ENCODE peak calls at places on chromosome X, in nine cellular contexts. T is endodermal cell; Y is aorta; P is body of pancreas; S is transverse colon; I is NT2/D1; Z is upper lobe of right lung; U is heart left ventricle; Q is CD4-positive, CD25-positive, alpha-beta regulatory T cell. A is an unnamed sample.

GRCh38 chrX:107448625-107449468 is 605 bp upstream of the FRMPD3 start:
- DNase-seq in Y (no peak), Z (no peak), I (peak; percentile 43), Q (no peak), P (no peak), U (no peak), S (no peak), T (peak; percentile 87), A (no peak)

GRCh38 chrX:69195810-69196209 is 30.6 kb upstream of the PJA1 start:
- DNase-seq in I (no peak), S (no peak), P (no peak), T (no peak), Y (no peak), Q (no peak), Z (no peak), U (no peak), A (no peak)

GRCh38 chrX:49995021-49995731 is 72.8 kb downstream of the CLCN5 start:
- DNase-seq in U (no peak), P (no peak), S (no peak), T (no peak), I (peak; percentile 25), Z (no peak), Y (no peak), Q (no peak), A (no peak)

GRCh38 chrX:20029728-20030127 is 38.9 kb upstream of the BCLAF3 start:
- DNase-seq in Q (no peak), T (no peak), Y (no peak), U (no peak), P (peak; percentile 62), Z (no peak), I (no peak), S (peak; percentile 77), A (peak; percentile 65)

GRCh38 chrX:151176351-151176750 is at the start of gene GPR50:
- DNase-seq in U (no peak), T (no peak), I (no peak), Q (no peak), S (no peak), P (no peak), Y (no peak), Z (no peak), A (no peak)

GRCh38 chrX:19931146-19931545 is 43.7 kb upstream of the SH3KBP1 start:
- DNase-seq in Z (no peak), T (no peak), I (no peak), Y (no peak), Q (no peak), S (no peak), U (no peak), P (no peak), A (no peak)

GRCh38 chrX:16953606-16954211 is 7.3 kb downstream of the REPS2 start:
- DNase-seq in S (no peak), Q (no peak), Y (no peak), Z (no peak), P (no peak), T (no peak), U (no peak), I (no peak), A (no peak)

GRCh38 chrX:56397636-56398035 is 165.5 kb downstream of the KLF8 start:
- DNase-seq in Q (no peak), P (no peak), Y (no peak), S (no peak), T (no peak), Z (no peak), U (no peak), I (no peak), A (no peak)

GRCh38 chrX:38379088-38379487 is 26.7 kb downstream of the OTC start:
- DNase-seq in U (no peak), T (no peak), P (no peak), Q (no peak), Z (no peak), S (no peak), Y (no peak), I (no peak), A (no peak)

GRCh38 chrX:136879001-136879667 is 1.4 kb downstream of the RBMX start:
- DNase-seq in T (no peak), Q (peak; percentile 36), Z (no peak), Y (no peak), S (no peak), I (no peak), U (no peak), P (no peak), A (no peak)

GRCh38 chrX:28981952-28982351 is 394.7 kb downstream of the IL1RAPL1 start:
- DNase-seq in Q (no peak), S (no peak), T (no peak), P (no peak), Y (no peak), I (no peak), U (no peak), Z (no peak), A (no peak)

DNA sequence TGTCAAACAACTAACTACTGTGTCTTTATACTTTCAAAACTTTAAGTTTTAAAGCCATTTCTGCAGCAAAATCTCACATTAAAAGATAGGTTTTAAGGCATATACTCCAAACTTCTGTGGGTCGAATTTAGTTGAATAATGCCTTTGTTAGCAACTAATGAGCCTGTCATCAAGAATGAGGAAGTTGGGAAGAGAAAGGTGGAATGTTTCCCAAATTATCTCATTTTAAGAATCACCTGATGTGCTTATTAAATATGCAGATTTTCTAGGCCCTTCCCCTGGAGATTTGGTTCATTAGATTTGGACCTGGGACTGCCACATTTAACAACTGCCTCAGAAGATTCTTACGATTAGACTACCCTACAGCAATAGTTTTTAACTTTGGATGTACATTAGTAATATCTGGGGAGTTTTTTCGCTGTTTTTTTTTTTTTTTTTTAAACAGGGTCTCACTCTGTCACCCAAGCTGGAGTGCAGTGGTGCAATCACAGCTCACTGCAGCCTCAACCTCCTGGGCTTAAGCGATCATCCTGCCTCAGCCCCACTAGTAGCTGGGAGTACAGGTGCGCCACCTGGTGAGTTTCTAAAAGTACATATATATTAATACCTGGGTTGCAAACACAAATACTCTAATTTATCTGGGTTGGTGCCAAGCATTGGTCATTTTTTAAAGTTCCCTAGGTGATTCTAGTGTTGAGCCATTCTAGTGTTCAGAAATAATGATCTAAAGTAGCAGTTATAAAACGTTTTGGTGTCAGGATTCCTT is 16.1 kb upstream of the TASL start:
- DNase-seq in Z (no peak), Q (peak; percentile 30), S (peak; percentile 29), Y (no peak), T (no peak), P (peak; percentile 50), I (no peak), U (no peak), A (no peak)
- H3K4me1 ChIP-seq in Z (no peaks in the 10 kb centered on the region), Q (no peaks in the 10 kb centered on the region), S (no peaks in the 10 kb centered on the region), Y (no peaks in the 10 kb centered on the region), T (no peaks in the 10 kb centered on the region), P (peaks cover 9% of the 10 kb centered on the region), I (no peaks in the 10 kb centered on the region), U (no peaks in the 10 kb centered on the region), A (no peaks in the 10 kb centered on the region)

GRCh38 chrX:39853417-39853816 is 244.3 kb downstream of the BCOR start:
- DNase-seq in Z (no peak), T (no peak), P (no peak), S (no peak), I (no peak), U (no peak), Y (no peak), Q (no peak), A (no peak)

GRCh38 chrX:39856472-39857121 is 241.2 kb downstream of the BCOR start:
- DNase-seq in I (no peak), P (no peak), U (no peak), Z (no peak), Q (no peak), S (no peak), Y (no peak), T (no peak), A (no peak)

GRCh38 chrX:39852496-39852895 is 245.3 kb downstream of the BCOR start:
- DNase-seq in U (no peak), S (no peak), T (no peak), Y (no peak), I (no peak), P (no peak), Q (no peak), Z (no peak), A (no peak)

GRCh38 chrX:39855748-39856129 is 242.0 kb downstream of the BCOR start:
- DNase-seq in P (no peak), T (peak; percentile 76), Q (peak; percentile 67), I (no peak), U (no peak), S (peak; percentile 62), Y (peak; percentile 56), Z (no peak), A (no peak)

GRCh38 chrX:39854772-39855747 is 242.7 kb downstream of the BCOR start:
- DNase-seq in Q (peak; percentile 83), U (no peak), I (no peak), Z (no peak), P (no peak), S (peak; percentile 53), T (no peak), Y (peak; percentile 50), A (no peak)
- H3K4me1 ChIP-seq in Q (peaks cover 50% of the 10 kb centered on the region), U (peaks cover 4% of the 10 kb centered on the region), I (peaks cover 16% of the 10 kb centered on the region), Z (no peaks in the 10 kb centered on the region), P (peaks cover 5% of the 10 kb centered on the region), S (no peaks in the 10 kb centered on the region), T (peaks cover 6% of the 10 kb centered on the region), Y (no peaks in the 10 kb centered on the region), A (no peaks in the 10 kb centered on the region)

GRCh38 chrX:53285591-53285990 is 4.2 kb upstream of the IQSEC2 start:
- DNase-seq in P (no peak), T (no peak), U (no peak), Y (no peak), S (no peak), Q (no peak), Z (no peak), I (no peak), A (no peak)
- H3K4me1 ChIP-seq in P (peaks cover 25% of the 10 kb centered on the region), T (no peaks in the 10 kb centered on the region), U (peaks cover 25% of the 10 kb centered on the region), Y (no peaks in the 10 kb centered on the region), S (peaks cover 12% of the 10 kb centered on the region), Q (peaks cover 14% of the 10 kb centered on the region), Z (peaks cover 17% of the 10 kb centered on the region), I (peaks cover 14% of the 10 kb centered on the region), A (peaks cover 4% of the 10 kb centered on the region)

DNA sequence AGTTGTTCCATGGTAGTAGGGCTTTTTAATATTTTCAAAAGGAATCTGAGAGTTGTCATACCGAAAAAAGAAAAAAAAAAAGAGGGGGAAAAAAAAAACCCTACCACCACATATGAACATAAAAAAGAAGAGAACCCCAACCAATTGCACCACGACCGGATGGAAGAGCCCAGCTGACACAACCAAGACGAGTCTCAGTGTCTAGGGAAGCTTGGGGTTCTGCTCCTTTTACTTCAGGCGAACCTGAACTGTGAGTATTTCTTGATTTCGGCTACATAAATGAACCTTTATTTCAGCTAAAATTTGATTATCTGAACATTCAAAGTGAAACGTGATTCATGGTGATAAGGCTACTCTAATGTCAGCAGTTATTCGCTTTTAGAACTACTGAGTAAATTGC is at the start of gene GPR34:
- DNase-seq in T (no peak), Y (no peak), U (no peak), P (no peak), I (no peak), Z (no peak), Q (no peak), S (no peak), A (no peak)
- H3K4me1 ChIP-seq in T (no peaks in the 10 kb centered on the region), Y (no peaks in the 10 kb centered on the region), U (peaks cover 13% of the 10 kb centered on the region), P (peaks cover 7% of the 10 kb centered on the region), I (no peaks in the 10 kb centered on the region), Z (no peaks in the 10 kb centered on the region), Q (peaks cover 8% of the 10 kb centered on the region), S (no peaks in the 10 kb centered on the region), A (no peaks in the 10 kb centered on the region)

GRCh38 chrX:47500541-47500940 is 17.5 kb upstream of the ZNF41 start:
- DNase-seq in U (no peak), I (no peak), Z (no peak), S (no peak), Q (no peak), P (no peak), T (no peak), Y (no peak), A (no peak)
- H3K4me1 ChIP-seq in U (no peaks in the 10 kb centered on the region), I (peaks cover 6% of the 10 kb centered on the region), Z (no peaks in the 10 kb centered on the region), S (no peaks in the 10 kb centered on the region), Q (no peaks in the 10 kb centered on the region), P (no peaks in the 10 kb centered on the region), T (no peaks in the 10 kb centered on the region), Y (no peaks in the 10 kb centered on the region), A (no peaks in the 10 kb centered on the region)

A was measured in prostate gland.